ENCODE peak calls at places on chromosome 5, in six cellular contexts. Y is RPMI8226, U is head of caudate nucleus, R is T-cell, N is KBM-7, C is HT-29. Q is an unnamed sample.

GRCh38 chr5:1437452-1437851 is 7.8 kb downstream of the SLC6A3 start:
- DNase-seq in N (no peak), C (peak; percentile 81), U (no peak), R (no peak), Y (no peak), Q (no peak)

GRCh38 chr5:14268236-14268701 is 125.1 kb downstream of the TRIO start:
- DNase-seq in Y (no peak), R (no peak), N (no peak), C (peak; percentile 75), U (no peak), Q (no peak)

GRCh38 chr5:151126199-151126645 is 31.4 kb downstream of the ANXA6 start:
- DNase-seq in Y (peak; percentile 60), N (peak; percentile 67), C (peak; percentile 69), R (peak; percentile 65), U (peak; percentile 77), Q (peak; percentile 87)

GRCh38 chr5:74659172-74659571 is 18.6 kb upstream of the ENC1 start:
- DNase-seq in R (no peak), U (no peak), C (no peak), Y (no peak), N (no peak), Q (no peak)

GRCh38 chr5:95296291-95296690 is 11.4 kb upstream of the MCTP1 start:
- DNase-seq in N (no peak), R (no peak), C (no peak), Y (no peak), U (no peak), Q (no peak)

GRCh38 chr5:33854733-33855151 is 37.0 kb downstream of the ADAMTS12 start:
- DNase-seq in C (no peak), R (no peak), Y (no peak), U (no peak), N (no peak), Q (no peak)

GRCh38 chr5:36027066-36027465 is 35.9 kb upstream of the UGT3A1 start:
- DNase-seq in N (no peak), Y (no peak), C (no peak), U (no peak), R (no peak), Q (no peak)

GRCh38 chr5:158026248-158027031 is 167.5 kb upstream of the CLINT1 start:
- DNase-seq in N (no peak), R (no peak), U (peak; percentile 50), C (no peak), Y (no peak), Q (no peak)

GRCh38 chr5:173925449-173926071 is 37.4 kb downstream of the CPEB4 start:
- DNase-seq in C (peak; percentile 57), Y (peak; percentile 67), N (peak; percentile 40), R (peak; percentile 44), U (peak; percentile 63), Q (peak; percentile 81)

GRCh38 chr5:132070460-132071337 is 2.9 kb upstream of the CSF2 start:
- DNase-seq in C (no peak), N (no peak), Y (no peak), R (no peak), U (no peak), Q (no peak)

GRCh38 chr5:149464796-149465489 is 85.9 kb upstream of the IL17B start:
- DNase-seq in R (no peak), N (peak; percentile 51), Y (no peak), U (no peak), C (no peak), Q (no peak)

GRCh38 chr5:132389051-132389331 is 19.5 kb downstream of the SLC22A5 start:
- DNase-seq in C (no peak), N (no peak), U (no peak), R (no peak), Y (no peak), Q (no peak)

GRCh38 chr5:176481659-176482213 is 33.6 kb downstream of the FAF2 start:
- DNase-seq in N (no peak), R (no peak), C (no peak), U (no peak), Y (no peak), Q (peak; percentile 63)

GRCh38 chr5:24026288-24026687 is 518.9 kb downstream of the PRDM9 start:
- DNase-seq in N (no peak), R (no peak), C (no peak), Y (no peak), U (no peak), Q (no peak)

GRCh38 chr5:58724992-58725391 is 142.1 kb downstream of the RAB3C start:
- DNase-seq in C (no peak), R (no peak), U (no peak), Y (no peak), N (no peak), Q (no peak)

GRCh38 chr5:34930527-34930844 is 1.1 kb downstream of the DNAJC21 start:
- DNase-seq in R (no peak), C (peak; percentile 64), N (no peak), Y (no peak), U (no peak), Q (no peak)

GRCh38 chr5:126490167-126490937 is 67.1 kb downstream of the GRAMD2B start:
- DNase-seq in N (peak; percentile 21), R (no peak), U (peak; percentile 27), C (peak; percentile 9), Y (peak; percentile 10), Q (no peak)

GRCh38 chr5:34818717-34819116 is 20.2 kb upstream of the TTC23L start:
- DNase-seq in R (no peak), C (no peak), U (no peak), Y (no peak), N (no peak), Q (no peak)

GRCh38 chr5:111998871-111999270 is 241.9 kb upstream of the NREP start:
- DNase-seq in U (no peak), Y (no peak), R (no peak), C (no peak), N (no peak), Q (no peak)

GRCh38 chr5:147369742-147370374 is 135.0 kb downstream of the STK32A start:
- DNase-seq in U (no peak), Y (no peak), N (no peak), R (no peak), C (peak; percentile 28), Q (peak; percentile 41)

GRCh38 chr5:113061851-113062631 is 85.4 kb downstream of the DCP2 start:
- DNase-seq in C (no peak), N (no peak), R (no peak), Y (no peak), U (no peak), Q (no peak)

GRCh38 chr5:145834917-145835838 is at the start of gene PRELID2:
- DNase-seq in N (peak; percentile 97), Y (peak; percentile 92), U (peak; percentile 81), R (peak; percentile 28), C (peak; percentile 95), Q (no peak)

GRCh38 chr5:33369470-33370134 is 71.2 kb upstream of the TARS1 start:
- DNase-seq in R (no peak), Y (no peak), C (no peak), U (no peak), N (no peak), Q (no peak)

GRCh38 chr5:39518516-39518915 is 93.7 kb upstream of the DAB2 start:
- DNase-seq in C (no peak), N (no peak), R (no peak), Y (no peak), U (no peak), Q (no peak)

GRCh38 chr5:177126771-177127170 is 6.8 kb upstream of the NSD1 start:
- DNase-seq in C (no peak), Y (no peak), N (no peak), R (no peak), U (no peak), Q (no peak)

GRCh38 chr5:76175821-76176403 is 92.7 kb downstream of the SV2C start:
- DNase-seq in Y (no peak), N (peak; percentile 54), U (no peak), C (no peak), R (peak; percentile 7), Q (no peak)

GRCh38 chr5:111495159-111495558 is 17.2 kb downstream of the STARD4 start:
- DNase-seq in C (no peak), Y (no peak), U (no peak), R (no peak), N (no peak), Q (no peak)

GRCh38 chr5:147188200-147189108 is 46.4 kb upstream of the STK32A start:
- DNase-seq in N (peak; percentile 62), U (peak; percentile 63), C (peak; percentile 84), Y (peak; percentile 66), R (peak; percentile 12), Q (peak; percentile 85)

GRCh38 chr5:91706785-91707520 is 323.8 kb upstream of the ARRDC3 start:
- DNase-seq in U (no peak), C (no peak), Y (no peak), N (no peak), R (no peak), Q (no peak)

GRCh38 chr5:170278611-170279500 is 18.7 kb downstream of the LCP2 start:
- DNase-seq in U (peak; percentile 48), R (peak; percentile 90), N (peak; percentile 98), C (no peak), Y (peak; percentile 87), Q (peak; percentile 81)

GRCh38 chr5:140337880-140338279 is 8.5 kb downstream of the HBEGF start:
- DNase-seq in C (no peak), N (no peak), U (no peak), R (no peak), Y (no peak), Q (no peak)

GRCh38 chr5:172648008-172648359 is 6.9 kb downstream of the NEURL1B start:
- DNase-seq in R (no peak), Y (no peak), N (no peak), C (no peak), U (no peak), Q (no peak)

GRCh38 chr5:29412979-29413378 is 1780.5 kb upstream of the CDH6 start:
- DNase-seq in R (no peak), U (no peak), Y (no peak), N (no peak), C (no peak), Q (no peak)

GRCh38 chr5:33781286-33781685 is 110.5 kb downstream of the ADAMTS12 start:
- DNase-seq in R (no peak), U (no peak), Y (no peak), C (no peak), N (no peak), Q (no peak)

GRCh38 chr5:74934949-74935751 is 69.0 kb upstream of the FAM169A start:
- DNase-seq in N (peak; percentile 43), U (no peak), C (peak; percentile 37), Y (peak; percentile 72), R (peak; percentile 38), Q (peak; percentile 52)

GRCh38 chr5:120446896-120447295 is 17.2 kb upstream of the PRR16 start:
- DNase-seq in R (no peak), C (no peak), N (no peak), U (no peak), Y (no peak), Q (no peak)

GRCh38 chr5:36606437-36607113 is at the start of gene SLC1A3:
- DNase-seq in U (peak; percentile 69), C (peak; percentile 12), Y (peak; percentile 2), N (peak; percentile 83), R (no peak), Q (no peak)

GRCh38 chr5:138911441-138911840 is 36.3 kb upstream of the LRRTM2 start:
- DNase-seq in N (no peak), U (no peak), R (no peak), Y (no peak), C (no peak), Q (no peak)